ENCODE peak calls at places on chromosome 16, in nine cellular contexts. V is tibial artery; J is CD8-positive, alpha-beta T cell; R is prostate gland; Q is AG04450; U is H9; I is GM23248; Y is cardiac muscle cell; S is neuronal stem cell. W is an unnamed sample.

GRCh38 chr16:88653606-88654362 is 2.9 kb upstream of the CYBA start:
- DNase-seq in U (no peak), Q (no peak), I (no peak), R (no peak), S (no peak), V (no peak), J (no peak), Y (no peak), W (no peak)

GRCh38 chr16:67538666-67539101 is 10.1 kb downstream of the RIPOR1 start:
- DNase-seq in J (no peak), Q (no peak), S (no peak), I (peak; percentile 34), R (no peak), V (no peak), U (peak; percentile 43), Y (no peak), W (no peak)

GRCh38 chr16:54270711-54271110 is 15.9 kb downstream of the IRX3 start:
- DNase-seq in S (no peak), Y (no peak), V (no peak), Q (no peak), J (no peak), I (no peak), R (no peak), U (peak; percentile 15), W (no peak)

GRCh38 chr16:83393196-83393981 is 414.4 kb upstream of the HSBP1 start:
- DNase-seq in U (no peak), Y (no peak), V (peak; percentile 42), I (peak; percentile 59), Q (no peak), J (no peak), R (peak; percentile 7), S (no peak), W (no peak)

GRCh38 chr16:90019543-90020259 is 445 bp upstream of the DBNDD1 start:
- DNase-seq in I (peak; percentile 80), R (no peak), Q (peak; percentile 53), J (no peak), U (peak; percentile 70), Y (peak; percentile 65), V (no peak), S (peak; percentile 62), W (no peak)

GRCh38 chr16:68538880-68539701 is at the start of gene ZFP90:
- DNase-seq in Y (peak; percentile 97), V (peak; percentile 85), Q (peak; percentile 62), S (peak; percentile 91), R (peak; percentile 76), U (peak; percentile 92), J (peak; percentile 63), I (peak; percentile 97), W (no peak)

GRCh38 chr16:89925596-89926079 is 2.5 kb downstream of the TUBB3 start:
- DNase-seq in I (no peak), U (no peak), S (no peak), R (no peak), Q (no peak), Y (no peak), J (no peak), V (no peak), W (no peak)

GRCh38 chr16:19084139-19084538 is 16.7 kb downstream of the COQ7 start:
- DNase-seq in I (no peak), S (no peak), J (no peak), Q (no peak), V (no peak), R (no peak), Y (no peak), U (no peak), W (no peak)

GRCh38 chr16:65936096-65936495 is 430.4 kb upstream of the CDH5 start:
- DNase-seq in R (no peak), V (no peak), U (no peak), Q (peak; percentile 13), J (no peak), I (peak; percentile 2), Y (no peak), S (no peak), W (no peak)

GRCh38 chr16:31080756-31081419 is 6.7 kb downstream of the ZNF646 start:
- DNase-seq in Y (no peak), S (no peak), J (no peak), Q (no peak), V (no peak), U (no peak), R (no peak), I (no peak), W (no peak)

GRCh38 chr16:85984947-85985451 is 86.0 kb downstream of the IRF8 start:
- DNase-seq in Q (no peak), R (no peak), V (no peak), J (no peak), U (no peak), S (no peak), Y (no peak), I (no peak), W (no peak)

GRCh38 chr16:24309222-24309905 is 53.2 kb downstream of the CACNG3 start:
- DNase-seq in Q (no peak), S (no peak), Y (no peak), I (peak; percentile 31), J (no peak), V (no peak), R (no peak), U (no peak), W (peak; percentile 12)

GRCh38 chr16:30660424-30661251 is 2.4 kb downstream of the FBRS start:
- DNase-seq in Y (no peak), J (peak; percentile 50), R (no peak), I (peak; percentile 50), U (no peak), S (no peak), Q (no peak), V (no peak), W (no peak)

GRCh38 chr16:77788196-77789084 is at the start of gene VAT1L:
- DNase-seq in Q (no peak), R (no peak), Y (peak; percentile 52), V (peak; percentile 26), J (no peak), I (peak; percentile 79), S (peak; percentile 57), U (peak; percentile 69), W (no peak)

GRCh38 chr16:84183572-84183875 is 3.3 kb downstream of the TAF1C start:
- DNase-seq in Q (no peak), J (no peak), V (no peak), R (no peak), Y (no peak), S (no peak), I (no peak), U (no peak), W (no peak)

GRCh38 chr16:53632526-53632925 is 71.1 kb downstream of the RPGRIP1L start:
- DNase-seq in Q (no peak), U (no peak), S (no peak), I (no peak), V (no peak), J (no peak), R (no peak), Y (no peak), W (no peak)

GRCh38 chr16:14564881-14565687 is 65.0 kb downstream of the PARN start:
- DNase-seq in I (peak; percentile 12), R (peak; percentile 37), V (no peak), Q (no peak), U (no peak), S (no peak), Y (no peak), J (no peak), W (peak; percentile 22)

GRCh38 chr16:57235128-57236092 is 9.6 kb upstream of the ARL2BP start:
- DNase-seq in R (no peak), Q (peak; percentile 15), Y (peak; percentile 11), I (peak; percentile 72), J (no peak), U (no peak), V (no peak), S (no peak), W (no peak)
- H3K27ac ChIP-seq in R (no peak overlapping the region), Q (peak overlapping the region; percentile 65), Y (peak overlapping the region; percentile 30), I (peak overlapping the region; percentile 44), J (no peak overlapping the region), U (no peak overlapping the region), V (no peak overlapping the region), S (no peak overlapping the region), W (no peak overlapping the region)

GRCh38 chr16:4351880-4352279 is 759 bp upstream of the PAM16 start:
- DNase-seq in J (no peak), Y (no peak), R (no peak), S (no peak), U (no peak), I (peak; percentile 69), V (no peak), Q (no peak), W (no peak)
- H3K27ac ChIP-seq in J (no peak overlapping the region), Y (no peak overlapping the region), R (no peak overlapping the region), S (no peak overlapping the region), U (no peak overlapping the region), I (peak overlapping the region; percentile 79), V (no peak overlapping the region), Q (peak overlapping the region; percentile 47), W (peak overlapping the region; percentile 72)

GRCh38 chr16:22007159-22007508 is 777 bp upstream of the MOSMO start:
- DNase-seq in I (no peak), U (no peak), S (no peak), V (no peak), Y (no peak), Q (no peak), J (no peak), R (no peak), W (no peak)
- H3K27ac ChIP-seq in I (peak overlapping the region; percentile 61), U (no peak overlapping the region), S (no peak overlapping the region), V (peak overlapping the region; percentile 76), Y (no peak overlapping the region), Q (peak overlapping the region; percentile 25), J (peak overlapping the region; percentile 70), R (peak overlapping the region; percentile 84), W (peak overlapping the region; percentile 72)

GRCh38 chr16:9128346-9129342 is 37.2 kb downstream of the HAPSTR1 start:
- DNase-seq in J (no peak), Q (no peak), S (no peak), V (no peak), R (no peak), U (no peak), I (no peak), Y (no peak), W (no peak)
- H3K27ac ChIP-seq in J (no peak overlapping the region), Q (peak overlapping the region; percentile 11), S (no peak overlapping the region), V (no peak overlapping the region), R (no peak overlapping the region), U (no peak overlapping the region), I (peak overlapping the region; percentile 65), Y (peak overlapping the region; percentile 60), W (peak overlapping the region; percentile 65)

GRCh38 chr16:1299868-1300203 is 9.6 kb upstream of the UBE2I start:
- DNase-seq in I (no peak), S (no peak), Q (no peak), Y (no peak), J (no peak), V (no peak), U (no peak), R (no peak), W (no peak)
- H3K27ac ChIP-seq in I (no peak overlapping the region), S (no peak overlapping the region), Q (no peak overlapping the region), Y (no peak overlapping the region), J (no peak overlapping the region), V (no peak overlapping the region), U (no peak overlapping the region), R (no peak overlapping the region), W (no peak overlapping the region)

W was measured in epithelial cell of prostate.